ENCODE peak calls at places on chromosomes 12 and 14, in six cellular contexts. T is IMR-90, I is HepG2, A is A549, P is HEK293T, S is K562. R is an unnamed sample.

GRCh38 chr12:116939734-116940133 is 29.0 kb downstream of the FBXW8 start:
- DNase-seq in T (no peak), I (no peak), A (no peak), P (no peak), S (no peak), R (no peak)

GRCh38 chr14:60396718-60397343 is 89.0 kb downstream of the C14orf39 start:
- DNase-seq in T (peak; percentile 1), I (no peak), A (no peak), P (no peak), S (no peak), R (no peak)

GRCh38 chr14:56979961-56980360 is 169.7 kb upstream of the OTX2 start:
- DNase-seq in T (no peak), I (no peak), A (no peak), P (no peak), S (no peak), R (no peak)

GRCh38 chr14:22646570-22647254 is 2.6 kb upstream of the OR6J1 start:
- DNase-seq in T (peak; percentile 79), I (no peak), A (peak; percentile 27), P (no peak), S (no peak), R (no peak)

GRCh38 chr12:25801621-25802243 is 156.8 kb upstream of the RASSF8 start:
- DNase-seq in T (no peak), I (no peak), A (no peak), P (no peak), S (no peak), R (no peak)

GRCh38 chr14:92160619-92161018 is 38.9 kb downstream of the CPSF2 start:
- DNase-seq in T (peak; percentile 91), I (no peak), A (peak; percentile 45), P (no peak), S (no peak), R (no peak)

GRCh38 chr14:100076630-100077029 is 11.4 kb downstream of the EVL start:
- DNase-seq in T (peak; percentile 81), I (no peak), A (no peak), P (no peak), S (peak; percentile 28), R (no peak)

GRCh38 chr12:80627773-80628172 is 79.7 kb upstream of the MYF6 start:
- DNase-seq in T (peak; percentile 85), I (no peak), A (no peak), P (no peak), S (no peak), R (no peak)

GRCh38 chr14:69876848-69877306 is 2.3 kb upstream of the SMOC1 start:
- DNase-seq in T (no peak), I (peak; percentile 72), A (no peak), P (no peak), S (no peak), R (no peak)

GRCh38 chr14:41873379-41874034 is 266.8 kb downstream of the LRFN5 start:
- DNase-seq in T (peak; percentile 71), I (no peak), A (no peak), P (peak; percentile 6), S (no peak), R (no peak)

GRCh38 chr12:105892362-105892910 is 246.3 kb downstream of the NUAK1 start:
- DNase-seq in T (no peak), I (no peak), A (no peak), P (no peak), S (no peak), R (no peak)

GRCh38 chr12:107349008-107349747 is 255.8 kb upstream of the CRY1 start:
- DNase-seq in T (peak; percentile 91), I (peak; percentile 98), A (peak; percentile 96), P (no peak), S (no peak), R (no peak)

GRCh38 chr14:55434805-55435174 is 5.6 kb downstream of the TBPL2 start:
- DNase-seq in T (no peak), I (peak; percentile 43), A (no peak), P (no peak), S (no peak), R (no peak)

GRCh38 chr12:47900480-47901129 is 4.2 kb downstream of the VDR start:
- DNase-seq in T (no peak), I (peak; percentile 86), A (peak; percentile 63), P (no peak), S (no peak), R (no peak)

GRCh38 chr12:101021911-101022388 is 188.1 kb downstream of the SLC5A8 start:
- DNase-seq in T (peak; percentile 90), I (peak; percentile 5), A (peak; percentile 35), P (no peak), S (no peak), R (no peak)

GRCh38 chr14:31837056-31837455 is 240.0 kb upstream of the ARHGAP5 start:
- DNase-seq in T (no peak), I (no peak), A (no peak), P (no peak), S (no peak), R (no peak)

GRCh38 chr12:60419986-60420385 is 824.2 kb downstream of the SLC16A7 start:
- DNase-seq in T (no peak), I (no peak), A (no peak), P (no peak), S (no peak), R (no peak)

GRCh38 chr12:60421741-60422140 is 825.9 kb downstream of the SLC16A7 start:
- DNase-seq in T (peak; percentile 75), I (no peak), A (peak; percentile 8), P (no peak), S (no peak), R (no peak)
- TF ChIP-seq BHLHE40 in T (no peak), I (no peak), A (no peak), P (no peak), S (no peak), R (no peak)

DNA sequence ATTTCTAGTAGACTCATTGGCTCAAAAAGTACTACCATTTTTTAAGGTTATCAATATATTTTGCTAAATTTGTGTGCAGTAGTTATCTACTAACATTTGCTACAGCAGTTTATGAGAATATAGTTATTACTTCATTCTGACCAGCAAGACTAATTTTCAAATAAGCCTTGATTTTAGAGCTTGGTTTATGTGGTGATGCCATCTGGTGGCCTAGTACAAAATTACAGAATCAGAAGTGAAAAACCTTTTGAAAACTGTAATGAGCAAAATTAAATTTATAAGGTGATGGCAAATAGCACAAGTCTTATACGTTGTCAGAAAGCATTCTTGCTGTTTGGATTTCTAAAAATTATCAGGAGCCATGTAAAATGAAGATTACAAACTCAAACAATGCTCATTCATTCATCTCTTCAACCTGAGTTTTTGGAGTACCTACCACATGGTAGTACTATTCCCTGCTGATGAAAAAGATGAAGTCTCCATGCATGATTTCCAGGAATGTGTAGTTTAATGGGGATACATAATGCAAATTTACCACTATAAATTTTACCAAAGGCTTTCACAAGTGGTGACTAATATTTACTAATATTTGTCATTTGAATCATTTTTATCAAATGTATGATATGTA is 51.0 kb downstream of the MAGOHB start:
- DNase-seq in T (peak; percentile 54), I (peak; percentile 16), A (peak; percentile 53), P (peak; percentile 23), S (peak; percentile 41), R (no peak)
- TF ChIP-seq BHLHE40 in T (no peak), I (no peak), A (no peak), P (no peak), S (no peak), R (no peak)

GRCh38 chr14:68291820-68292219 is 472.2 kb downstream of the RAD51B start:
- DNase-seq in T (no peak), I (peak; percentile 27), A (no peak), P (peak; percentile 48), S (peak; percentile 39), R (no peak)
- TF ChIP-seq BHLHE40 in T (no peak), I (no peak), A (no peak), P (no peak), S (no peak), R (no peak)

GRCh38 chr14:105911006-105911847 is 384.8 kb downstream of the TMEM121 start:
- DNase-seq in T (no peak), I (no peak), A (no peak), P (no peak), S (no peak), R (no peak)
- TF ChIP-seq BHLHE40 in T (no peak), I (no peak), A (no peak), P (no peak), S (no peak), R (no peak)

GRCh38 chr12:71441350-71441748 is 1.8 kb downstream of the LGR5 start:
- DNase-seq in T (no peak), I (no peak), A (no peak), P (no peak), S (no peak), R (no peak)

GRCh38 chr12:71441836-71442566 is 2.4 kb downstream of the LGR5 start:
- DNase-seq in T (no peak), I (no peak), A (no peak), P (no peak), S (no peak), R (no peak)

GRCh38 chr12:71439613-71440392 is at the start of gene LGR5:
- DNase-seq in T (peak; percentile 7), I (peak; percentile 85), A (peak; percentile 18), P (peak; percentile 71), S (no peak), R (no peak)

GRCh38 chr12:71439362-71439612 is 311 bp upstream of the LGR5 start:
- DNase-seq in T (no peak), I (no peak), A (no peak), P (no peak), S (no peak), R (no peak)

GRCh38 chr12:71440393-71441349 is 1.1 kb downstream of the LGR5 start:
- DNase-seq in T (no peak), I (peak; percentile 96), A (peak; percentile 10), P (no peak), S (peak; percentile 25), R (no peak)
- TF ChIP-seq BHLHE40 in T (no peak), I (peak; percentile 21), A (no peak), P (no peak), S (no peak), R (no peak)

DNA sequence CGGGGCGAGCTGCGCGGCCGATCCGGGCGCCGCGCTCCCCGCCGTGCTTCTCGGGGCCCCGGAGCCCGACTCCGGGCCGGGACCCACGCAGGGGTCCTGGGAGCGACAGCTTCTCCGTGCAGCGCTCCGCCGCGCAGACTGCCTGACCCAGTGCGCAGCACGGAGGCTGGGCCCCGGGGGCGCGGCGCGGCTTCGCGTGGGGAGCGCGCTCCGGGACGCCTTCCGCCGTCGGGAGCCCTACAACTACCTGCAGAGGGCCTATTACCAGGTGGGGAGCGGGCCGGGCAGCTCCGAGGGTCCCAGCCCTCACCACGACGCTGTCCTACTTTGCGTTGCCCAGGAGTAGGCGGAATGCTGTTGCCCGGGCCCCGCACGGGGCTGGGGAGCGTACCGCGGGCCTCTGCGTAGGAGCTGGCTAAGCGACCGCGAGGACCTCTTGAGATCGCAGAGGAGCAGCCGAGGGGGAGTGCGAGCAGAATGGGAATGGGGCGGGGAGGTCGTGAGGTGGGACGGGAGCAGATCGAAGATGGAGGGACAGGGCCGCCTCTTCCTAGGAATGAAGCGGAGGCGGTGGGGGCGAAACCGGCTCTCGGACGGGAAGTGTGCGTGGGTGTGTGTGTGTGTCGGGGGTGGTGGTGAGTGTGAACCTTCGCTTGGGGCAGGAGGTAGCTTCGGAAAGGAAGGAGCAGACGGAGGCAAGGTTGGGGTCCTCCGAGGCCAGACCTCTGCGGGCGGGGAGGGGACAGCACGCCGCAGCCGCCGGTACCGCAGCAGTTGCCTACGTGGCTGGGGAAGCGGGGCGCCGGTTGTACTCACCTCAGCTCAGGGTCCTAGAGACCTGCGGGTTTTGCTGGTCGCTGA is 694 bp downstream of the P3H3 start:
- DNase-seq in T (peak; percentile 50), I (no peak), A (peak; percentile 47), P (peak; percentile 51), S (peak; percentile 49), R (no peak)
- TF ChIP-seq BHLHE40 in T (no peak), I (no peak), A (no peak), P (no peak), S (no peak), R (no peak)

GRCh38 chr14:37262649-37263048 is 64.9 kb downstream of the MIPOL1 start:
- DNase-seq in T (no peak), I (peak; percentile 34), A (no peak), P (no peak), S (no peak), R (no peak)
- TF ChIP-seq BHLHE40 in T (no peak), I (no peak), A (no peak), P (no peak), S (no peak), R (no peak)